ENCODE peak calls at places on chromosomes 6 and 20, in eight cellular contexts. One of them, this sample, is unnamed.
A peak's percentile ranks its signal among the peaks of the same experiment; 100 is the strongest.

GRCh38 chr6:13383280-13384163 is 55.2 kb upstream of the TBC1D7 start:
- DNase-seq in IMR-90: peak; percentile 54
- DNase-seq in posterior cingulate gyrus: no peak
- DNase-seq in GM10248: peak; percentile 67
- DNase-seq in SW480: peak; percentile 19
- DNase-seq in stimulated activated CD8-positive, alpha-beta memory T cell treated with anti-CD3 and anti-CD28 coated beads, Interleukin-15, amount 100 ng/mL, for 1 hour: no peak
- DNase-seq in hypothalamus: no peak
- DNase-seq in effector memory CD4-positive, alpha-beta T cell: no peak
- DNase-seq in this sample: peak; percentile 69

GRCh38 chr20:41118632-41119031 is 18.7 kb upstream of the PLCG1 start:
- DNase-seq in posterior cingulate gyrus: no peak
- DNase-seq in SW480: no peak
- DNase-seq in GM10248: no peak
- DNase-seq in stimulated activated CD8-positive, alpha-beta memory T cell treated with anti-CD3 and anti-CD28 coated beads, Interleukin-15, amount 100 ng/mL, for 1 hour: no peak
- DNase-seq in hypothalamus: no peak
- DNase-seq in effector memory CD4-positive, alpha-beta T cell: no peak
- DNase-seq in IMR-90: peak; percentile 41
- DNase-seq in this sample: no peak

GRCh38 chr6:1025821-1026220 is 286.1 kb upstream of the FOXQ1 start:
- DNase-seq in stimulated activated CD8-positive, alpha-beta memory T cell treated with anti-CD3 and anti-CD28 coated beads, Interleukin-15, amount 100 ng/mL, for 1 hour: no peak
- DNase-seq in GM10248: no peak
- DNase-seq in posterior cingulate gyrus: no peak
- DNase-seq in SW480: peak; percentile 91
- DNase-seq in hypothalamus: no peak
- DNase-seq in effector memory CD4-positive, alpha-beta T cell: no peak
- DNase-seq in IMR-90: no peak
- DNase-seq in this sample: no peak

GRCh38 chr6:17484201-17484606 is 90.8 kb downstream of the CAP2 start:
- DNase-seq in stimulated activated CD8-positive, alpha-beta memory T cell treated with anti-CD3 and anti-CD28 coated beads, Interleukin-15, amount 100 ng/mL, for 1 hour: no peak
- DNase-seq in GM10248: no peak
- DNase-seq in hypothalamus: no peak
- DNase-seq in IMR-90: no peak
- DNase-seq in posterior cingulate gyrus: no peak
- DNase-seq in SW480: no peak
- DNase-seq in effector memory CD4-positive, alpha-beta T cell: no peak
- DNase-seq in this sample: no peak

GRCh38 chr6:21595951-21596378 is 2.4 kb downstream of the SOX4 start:
- DNase-seq in GM10248: no peak
- DNase-seq in stimulated activated CD8-positive, alpha-beta memory T cell treated with anti-CD3 and anti-CD28 coated beads, Interleukin-15, amount 100 ng/mL, for 1 hour: no peak
- DNase-seq in posterior cingulate gyrus: no peak
- DNase-seq in effector memory CD4-positive, alpha-beta T cell: no peak
- DNase-seq in SW480: peak; percentile 8
- DNase-seq in IMR-90: no peak
- DNase-seq in hypothalamus: no peak
- DNase-seq in this sample: no peak

GRCh38 chr6:33430991-33431879 is 11.4 kb downstream of the SYNGAP1 start:
- DNase-seq in SW480: no peak
- DNase-seq in GM10248: peak; percentile 89
- DNase-seq in effector memory CD4-positive, alpha-beta T cell: peak; percentile 76
- DNase-seq in stimulated activated CD8-positive, alpha-beta memory T cell treated with anti-CD3 and anti-CD28 coated beads, Interleukin-15, amount 100 ng/mL, for 1 hour: peak; percentile 69
- DNase-seq in IMR-90: peak; percentile 65
- DNase-seq in hypothalamus: peak; percentile 89
- DNase-seq in posterior cingulate gyrus: peak; percentile 97
- DNase-seq in this sample: peak; percentile 95

GRCh38 chr6:131787079-131787478 is 20.7 kb upstream of the ENPP1 start:
- DNase-seq in GM10248: no peak
- DNase-seq in hypothalamus: no peak
- DNase-seq in effector memory CD4-positive, alpha-beta T cell: no peak
- DNase-seq in posterior cingulate gyrus: no peak
- DNase-seq in stimulated activated CD8-positive, alpha-beta memory T cell treated with anti-CD3 and anti-CD28 coated beads, Interleukin-15, amount 100 ng/mL, for 1 hour: no peak
- DNase-seq in IMR-90: peak; percentile 37
- DNase-seq in SW480: no peak
- DNase-seq in this sample: no peak

GRCh38 chr6:42135722-42136121 is 6.7 kb downstream of the C6orf132 start:
- DNase-seq in IMR-90: no peak
- DNase-seq in effector memory CD4-positive, alpha-beta T cell: no peak
- DNase-seq in posterior cingulate gyrus: no peak
- DNase-seq in hypothalamus: no peak
- DNase-seq in stimulated activated CD8-positive, alpha-beta memory T cell treated with anti-CD3 and anti-CD28 coated beads, Interleukin-15, amount 100 ng/mL, for 1 hour: no peak
- DNase-seq in GM10248: no peak
- DNase-seq in SW480: no peak
- DNase-seq in this sample: no peak

GRCh38 chr20:653590-654426 is 808 bp upstream of the SRXN1 start:
- DNase-seq in SW480: no peak
- DNase-seq in stimulated activated CD8-positive, alpha-beta memory T cell treated with anti-CD3 and anti-CD28 coated beads, Interleukin-15, amount 100 ng/mL, for 1 hour: no peak
- DNase-seq in posterior cingulate gyrus: no peak
- DNase-seq in GM10248: no peak
- DNase-seq in effector memory CD4-positive, alpha-beta T cell: no peak
- DNase-seq in hypothalamus: no peak
- DNase-seq in IMR-90: no peak
- DNase-seq in this sample: no peak

GRCh38 chr20:61678437-61678836 is 387.2 kb downstream of the TAF4 start:
- DNase-seq in hypothalamus: no peak
- DNase-seq in SW480: no peak
- DNase-seq in posterior cingulate gyrus: peak; percentile 37
- DNase-seq in stimulated activated CD8-positive, alpha-beta memory T cell treated with anti-CD3 and anti-CD28 coated beads, Interleukin-15, amount 100 ng/mL, for 1 hour: no peak
- DNase-seq in IMR-90: no peak
- DNase-seq in effector memory CD4-positive, alpha-beta T cell: no peak
- DNase-seq in GM10248: no peak
- DNase-seq in this sample: no peak

GRCh38 chr6:2684059-2684749 is 66.5 kb downstream of the MYLK4 start:
- DNase-seq in hypothalamus: no peak
- DNase-seq in posterior cingulate gyrus: no peak
- DNase-seq in GM10248: no peak
- DNase-seq in effector memory CD4-positive, alpha-beta T cell: no peak
- DNase-seq in SW480: peak; percentile 86
- DNase-seq in IMR-90: peak; percentile 20
- DNase-seq in stimulated activated CD8-positive, alpha-beta memory T cell treated with anti-CD3 and anti-CD28 coated beads, Interleukin-15, amount 100 ng/mL, for 1 hour: no peak
- DNase-seq in this sample: no peak

GRCh38 chr6:155448823-155449789 is 6.5 kb downstream of the NOX3 start:
- DNase-seq in SW480: peak; percentile 18
- DNase-seq in effector memory CD4-positive, alpha-beta T cell: no peak
- DNase-seq in hypothalamus: peak; percentile 19
- DNase-seq in posterior cingulate gyrus: no peak
- DNase-seq in stimulated activated CD8-positive, alpha-beta memory T cell treated with anti-CD3 and anti-CD28 coated beads, Interleukin-15, amount 100 ng/mL, for 1 hour: no peak
- DNase-seq in GM10248: no peak
- DNase-seq in IMR-90: no peak
- DNase-seq in this sample: no peak

GRCh38 chr6:108156180-108156937 is 9.5 kb upstream of the NR2E1 start:
- DNase-seq in GM10248: no peak
- DNase-seq in stimulated activated CD8-positive, alpha-beta memory T cell treated with anti-CD3 and anti-CD28 coated beads, Interleukin-15, amount 100 ng/mL, for 1 hour: no peak
- DNase-seq in SW480: no peak
- DNase-seq in hypothalamus: no peak
- DNase-seq in IMR-90: no peak
- DNase-seq in effector memory CD4-positive, alpha-beta T cell: no peak
- DNase-seq in posterior cingulate gyrus: no peak
- DNase-seq in this sample: no peak

GRCh38 chr6:160121558-160121957 is at the start of gene SLC22A1:
- DNase-seq in GM10248: no peak
- DNase-seq in effector memory CD4-positive, alpha-beta T cell: no peak
- DNase-seq in hypothalamus: no peak
- DNase-seq in SW480: no peak
- DNase-seq in posterior cingulate gyrus: no peak
- DNase-seq in stimulated activated CD8-positive, alpha-beta memory T cell treated with anti-CD3 and anti-CD28 coated beads, Interleukin-15, amount 100 ng/mL, for 1 hour: no peak
- DNase-seq in IMR-90: no peak
- DNase-seq in this sample: no peak

GRCh38 chr6:10745116-10745515 is 2.5 kb upstream of the TMEM14B start:
- DNase-seq in hypothalamus: no peak
- DNase-seq in SW480: no peak
- DNase-seq in IMR-90: no peak
- DNase-seq in effector memory CD4-positive, alpha-beta T cell: no peak
- DNase-seq in GM10248: no peak
- DNase-seq in posterior cingulate gyrus: no peak
- DNase-seq in stimulated activated CD8-positive, alpha-beta memory T cell treated with anti-CD3 and anti-CD28 coated beads, Interleukin-15, amount 100 ng/mL, for 1 hour: no peak
- DNase-seq in this sample: no peak

GRCh38 chr6:38997128-38997761 is 51.3 kb upstream of the GLP1R start:
- DNase-seq in effector memory CD4-positive, alpha-beta T cell: no peak
- DNase-seq in hypothalamus: no peak
- DNase-seq in GM10248: peak; percentile 13
- DNase-seq in posterior cingulate gyrus: no peak
- DNase-seq in stimulated activated CD8-positive, alpha-beta memory T cell treated with anti-CD3 and anti-CD28 coated beads, Interleukin-15, amount 100 ng/mL, for 1 hour: no peak
- DNase-seq in IMR-90: peak; percentile 12
- DNase-seq in SW480: peak; percentile 4
- DNase-seq in this sample: peak; percentile 13

GRCh38 chr20:63172726-63173125 is 43.2 kb downstream of the YTHDF1 start:
- DNase-seq in IMR-90: no peak
- DNase-seq in SW480: peak; percentile 52
- DNase-seq in posterior cingulate gyrus: no peak
- DNase-seq in GM10248: no peak
- DNase-seq in effector memory CD4-positive, alpha-beta T cell: no peak
- DNase-seq in hypothalamus: no peak
- DNase-seq in stimulated activated CD8-positive, alpha-beta memory T cell treated with anti-CD3 and anti-CD28 coated beads, Interleukin-15, amount 100 ng/mL, for 1 hour: no peak
- DNase-seq in this sample: peak; percentile 57

GRCh38 chr20:62651285-62652021 is 9.2 kb downstream of the SLCO4A1 start:
- DNase-seq in effector memory CD4-positive, alpha-beta T cell: peak; percentile 77
- DNase-seq in hypothalamus: no peak
- DNase-seq in GM10248: peak; percentile 87
- DNase-seq in SW480: no peak
- DNase-seq in IMR-90: peak; percentile 49
- DNase-seq in posterior cingulate gyrus: no peak
- DNase-seq in stimulated activated CD8-positive, alpha-beta memory T cell treated with anti-CD3 and anti-CD28 coated beads, Interleukin-15, amount 100 ng/mL, for 1 hour: peak; percentile 77
- DNase-seq in this sample: peak; percentile 91

GRCh38 chr20:39029324-39029820 is 67.2 kb downstream of the DHX35 start:
- DNase-seq in posterior cingulate gyrus: no peak
- DNase-seq in GM10248: no peak
- DNase-seq in IMR-90: no peak
- DNase-seq in SW480: no peak
- DNase-seq in hypothalamus: no peak
- DNase-seq in stimulated activated CD8-positive, alpha-beta memory T cell treated with anti-CD3 and anti-CD28 coated beads, Interleukin-15, amount 100 ng/mL, for 1 hour: no peak
- DNase-seq in effector memory CD4-positive, alpha-beta T cell: no peak
- DNase-seq in this sample: no peak

GRCh38 chr20:34992751-34993417 is 37.2 kb downstream of the MYH7B start:
- DNase-seq in effector memory CD4-positive, alpha-beta T cell: no peak
- DNase-seq in IMR-90: no peak
- DNase-seq in GM10248: no peak
- DNase-seq in posterior cingulate gyrus: no peak
- DNase-seq in SW480: no peak
- DNase-seq in stimulated activated CD8-positive, alpha-beta memory T cell treated with anti-CD3 and anti-CD28 coated beads, Interleukin-15, amount 100 ng/mL, for 1 hour: no peak
- DNase-seq in hypothalamus: no peak
- DNase-seq in this sample: no peak

GRCh38 chr6:124869412-124869811 is 92.8 kb upstream of the RNF217 start:
- DNase-seq in GM10248: no peak
- DNase-seq in effector memory CD4-positive, alpha-beta T cell: no peak
- DNase-seq in hypothalamus: no peak
- DNase-seq in posterior cingulate gyrus: no peak
- DNase-seq in SW480: no peak
- DNase-seq in stimulated activated CD8-positive, alpha-beta memory T cell treated with anti-CD3 and anti-CD28 coated beads, Interleukin-15, amount 100 ng/mL, for 1 hour: no peak
- DNase-seq in IMR-90: peak; percentile 29
- DNase-seq in this sample: no peak

GRCh38 chr6:53986165-53986720 is 125.0 kb upstream of the MLIP start:
- DNase-seq in IMR-90: peak; percentile 70
- DNase-seq in posterior cingulate gyrus: no peak
- DNase-seq in SW480: peak; percentile 31
- DNase-seq in GM10248: peak; percentile 15
- DNase-seq in effector memory CD4-positive, alpha-beta T cell: no peak
- DNase-seq in stimulated activated CD8-positive, alpha-beta memory T cell treated with anti-CD3 and anti-CD28 coated beads, Interleukin-15, amount 100 ng/mL, for 1 hour: no peak
- DNase-seq in hypothalamus: peak; percentile 42
- DNase-seq in this sample: peak; percentile 11

GRCh38 chr6:97947841-97948240 is 664.8 kb upstream of the MMS22L start:
- DNase-seq in hypothalamus: no peak
- DNase-seq in SW480: peak; percentile 33
- DNase-seq in effector memory CD4-positive, alpha-beta T cell: no peak
- DNase-seq in posterior cingulate gyrus: no peak
- DNase-seq in GM10248: no peak
- DNase-seq in IMR-90: peak; percentile 10
- DNase-seq in stimulated activated CD8-positive, alpha-beta memory T cell treated with anti-CD3 and anti-CD28 coated beads, Interleukin-15, amount 100 ng/mL, for 1 hour: no peak
- DNase-seq in this sample: no peak

This sample was measured in GM20000.